ENCODE peak calls at places on chromosomes 4 and X, in seven cellular contexts. U is cardiac fibroblast, X is HS-27A, I is retina, Y is non-pigmented ciliary epithelial cell, W is tibial nerve, L is nephron progenitor cell. O is an unnamed sample.

GRCh38 chr4:1122501-1122900 is 9.1 kb upstream of the RNF212 start:
- DNase-seq in I (no peak), L (no peak), U (no peak), Y (no peak), X (no peak), W (no peak), O (peak)

GRCh38 chr4:80239480-80239879 is 27.0 kb upstream of the FGF5 start:
- DNase-seq in U (no peak), W (no peak), L (no peak), X (no peak), I (no peak), Y (no peak), O (no peak)

GRCh38 chr4:10396181-10396580 is 61.0 kb downstream of the ZNF518B start:
- DNase-seq in U (no peak), Y (no peak), I (no peak), W (no peak), X (no peak), L (no peak), O (no peak)

GRCh38 chr4:167290684-167291083 is 56.4 kb upstream of the SPOCK3 start:
- DNase-seq in U (peak), I (no peak), W (no peak), L (no peak), X (no peak), Y (no peak), O (peak)

GRCh38 chr4:109703664-109704351 is 563 bp upstream of the CASP6 start:
- DNase-seq in X (no peak), U (peak), Y (no peak), W (no peak), L (no peak), I (peak), O (no peak)

GRCh38 chrX:40877869-40878268 is 142.5 kb upstream of the MED14 start:
- DNase-seq in X (no peak), U (peak), I (no peak), L (no peak), W (no peak), Y (no peak), O (peak)

GRCh38 chrX:112356031-112356430 is 273.5 kb upstream of the TRPC5 start:
- DNase-seq in W (no peak), Y (no peak), I (no peak), U (no peak), L (no peak), X (no peak), O (no peak)

GRCh38 chrX:46665232-46666162 is 91.9 kb downstream of the CHST7 start:
- DNase-seq in L (no peak), W (no peak), X (no peak), I (no peak), Y (no peak), U (no peak), O (no peak)

GRCh38 chr4:123516576-123516975 is 120.0 kb downstream of the SPRY1 start:
- DNase-seq in L (no peak), X (no peak), Y (no peak), I (no peak), W (no peak), U (no peak), O (no peak)

GRCh38 chr4:83108101-83108861 is 6.2 kb downstream of the PLAC8 start:
- DNase-seq in I (no peak), W (no peak), X (no peak), U (no peak), L (no peak), Y (no peak), O (no peak)

GRCh38 chrX:7093305-7093704 is 54.2 kb upstream of the STS start:
- DNase-seq in I (no peak), L (no peak), Y (no peak), W (no peak), X (no peak), U (no peak), O (no peak)

GRCh38 chr4:19030048-19030447 is 1008.5 kb upstream of the LCORL start:
- DNase-seq in L (no peak), W (no peak), I (peak), U (no peak), Y (no peak), X (no peak), O (no peak)

GRCh38 chrX:110341189-110342035 is 17.2 kb upstream of the RTL9 start:
- DNase-seq in I (no peak), L (no peak), X (peak), Y (peak), W (no peak), U (peak), O (no peak)

GRCh38 chr4:4284827-4285618 is 4.9 kb downstream of the LYAR start:
- DNase-seq in Y (no peak), L (no peak), X (peak), I (no peak), W (no peak), U (peak), O (peak)

GRCh38 chr4:81499840-81500239 is 28.1 kb upstream of the RASGEF1B start:
- DNase-seq in L (peak), U (no peak), W (no peak), Y (no peak), I (peak), X (no peak), O (no peak)

GRCh38 chrX:19554786-19555185 is 39.5 kb upstream of the MAP3K15 start:
- DNase-seq in X (peak), I (no peak), L (no peak), W (no peak), U (peak), Y (peak), O (no peak)

GRCh38 chr4:131370846-131371245 is 1778.2 kb upstream of the PCDH10 start:
- DNase-seq in W (no peak), U (no peak), L (no peak), Y (no peak), X (no peak), I (no peak), O (peak)

GRCh38 chrX:78754917-78755316 is 7.4 kb downstream of the LPAR4 start:
- DNase-seq in U (no peak), W (no peak), Y (no peak), L (no peak), X (no peak), I (no peak), O (no peak)

GRCh38 chr4:164716901-164717300 is 37.0 kb upstream of the SMIM31 start:
- DNase-seq in U (no peak), W (no peak), Y (no peak), X (no peak), L (no peak), I (no peak), O (peak)

GRCh38 chrX:112043997-112044396 is 38.6 kb downstream of the TRPC5 start:
- DNase-seq in X (no peak), U (peak), L (peak), Y (no peak), W (no peak), I (no peak), O (peak)

GRCh38 chr4:124833831-124834505 is 121.4 kb upstream of the ANKRD50 start:
- DNase-seq in W (no peak), Y (no peak), X (no peak), L (no peak), I (no peak), U (no peak), O (no peak)

GRCh38 chr4:183610613-183611012 is 48.4 kb downstream of the RWDD4 start:
- DNase-seq in X (no peak), U (no peak), I (no peak), L (no peak), W (no peak), Y (no peak), O (no peak)

GRCh38 chr4:184476660-184477059 is 2.3 kb upstream of the IRF2 start:
- DNase-seq in W (no peak), U (no peak), I (peak), L (no peak), X (no peak), Y (no peak), O (no peak)

GRCh38 chrX:110954428-110954827 is 141.6 kb upstream of the PAK3 start:
- DNase-seq in L (no peak), X (no peak), W (no peak), U (no peak), Y (no peak), I (no peak), O (no peak)

GRCh38 chrX:13762015-13762414 is 27.5 kb downstream of the OFD1 start:
- DNase-seq in I (no peak), L (no peak), X (no peak), Y (no peak), U (no peak), W (no peak), O (no peak)

GRCh38 chr4:85724801-85725548 is 250.0 kb downstream of the ARHGAP24 start:
- DNase-seq in L (no peak), I (no peak), X (no peak), Y (no peak), W (no peak), U (peak), O (no peak)

GRCh38 chr4:36325499-36325898 is 44.1 kb downstream of the DTHD1 start:
- DNase-seq in X (no peak), U (no peak), Y (no peak), W (no peak), L (no peak), I (no peak), O (no peak)

GRCh38 chr4:163193717-163194116 is 27.0 kb upstream of the NAF1 start:
- DNase-seq in U (no peak), L (no peak), I (no peak), X (no peak), W (no peak), Y (no peak), O (no peak)

GRCh38 chrX:154648931-154649863 is 4.2 kb downstream of the CTAG2 start:
- DNase-seq in W (no peak), U (no peak), L (no peak), I (peak), Y (no peak), X (no peak), O (no peak)

GRCh38 chr4:154230091-154230490 is 261.5 kb downstream of the DCHS2 start:
- DNase-seq in L (no peak), U (no peak), Y (no peak), I (no peak), X (no peak), W (no peak), O (no peak)

GRCh38 chr4:67871867-67872266 is 11.9 kb downstream of the TMPRSS11D start:
- DNase-seq in L (no peak), U (peak), W (no peak), I (no peak), X (peak), Y (peak), O (peak)

GRCh38 chr4:22444813-22445212 is 71.1 kb downstream of the ADGRA3 start:
- DNase-seq in Y (no peak), L (no peak), X (no peak), U (no peak), W (no peak), I (no peak), O (no peak)

GRCh38 chr4:92791876-92792490 is 488.2 kb downstream of the GRID2 start:
- DNase-seq in I (no peak), W (no peak), Y (no peak), L (no peak), U (no peak), X (no peak), O (no peak)

GRCh38 chrX:108123591-108124366 is 32.2 kb downstream of the ATG4A start:
- DNase-seq in Y (no peak), W (no peak), U (no peak), L (no peak), X (no peak), I (no peak), O (no peak)

GRCh38 chr4:79197275-79198009 is 128.4 kb downstream of the NAA11 start:
- DNase-seq in I (no peak), W (no peak), Y (no peak), U (no peak), L (no peak), X (no peak), O (no peak)

GRCh38 chr4:52641853-52642563 is 17.1 kb downstream of the USP46 start:
- DNase-seq in L (no peak), X (peak), Y (no peak), I (no peak), W (no peak), U (no peak), O (peak)

GRCh38 chr4:185911556-185912064 is 99.6 kb upstream of the SORBS2 start:
- DNase-seq in W (no peak), Y (no peak), L (no peak), X (no peak), I (no peak), U (no peak), O (no peak)

GRCh38 chrX:16112428-16112827 is 10.9 kb upstream of the GRPR start:
- DNase-seq in I (no peak), W (no peak), Y (no peak), L (no peak), X (no peak), U (no peak), O (no peak)

O was measured in LoVo.